ENCODE peak calls at places on chromosomes 3 and 15, in six cellular contexts. J is HepG2, Y is HCT116, I is K562, T is GM12878, S is SK-N-SH. P is an unnamed sample.

GRCh38 chr3:55912880-55913279 is 425.8 kb upstream of the WNT5A start:
- DNase-seq in J (no peak), Y (no peak), I (no peak), T (no peak), S (no peak), P (no peak)

GRCh38 chr15:85379403-85380131 is 836 bp upstream of the AKAP13 start:
- DNase-seq in J (no peak), Y (no peak), I (no peak), T (no peak), S (peak), P (no peak)

GRCh38 chr15:65870889-65871533 is 1.7 kb downstream of the RAB11A start:
- DNase-seq in J (peak), Y (no peak), I (peak), T (no peak), S (peak), P (no peak)

GRCh38 chr3:88433572-88433971 is 283.8 kb downstream of the C3orf38 start:
- DNase-seq in J (no peak), Y (no peak), I (no peak), T (peak), S (no peak), P (no peak)

GRCh38 chr3:123105201-123106189 is 38.7 kb downstream of the PDIA5 start:
- DNase-seq in J (no peak), Y (no peak), I (no peak), T (peak), S (no peak), P (no peak)

GRCh38 chr3:16411450-16411849 is 102.0 kb downstream of the RFTN1 start:
- DNase-seq in J (no peak), Y (no peak), I (no peak), T (no peak), S (no peak), P (no peak)

GRCh38 chr15:64521726-64522164 is 61.4 kb downstream of the ZNF609 start:
- DNase-seq in J (peak), Y (peak), I (peak), T (no peak), S (peak), P (peak)

GRCh38 chr3:66398228-66399025 is 102.4 kb downstream of the LRIG1 start:
- DNase-seq in J (no peak), Y (no peak), I (no peak), T (no peak), S (no peak), P (no peak)

GRCh38 chr15:24898715-24899278 is 56.0 kb upstream of the SNRPN start:
- DNase-seq in J (no peak), Y (no peak), I (no peak), T (no peak), S (no peak), P (peak)

GRCh38 chr15:48285329-48286214 is 45.7 kb upstream of the DUT start:
- DNase-seq in J (peak), Y (peak), I (peak), T (peak), S (peak), P (peak)

GRCh38 chr15:90002428-90002844 is 1.3 kb downstream of the ZNF710 start:
- DNase-seq in J (no peak), Y (no peak), I (peak), T (no peak), S (peak), P (no peak)

GRCh38 chr3:128616516-128617269 is 33.9 kb downstream of the RPN1 start:
- DNase-seq in J (no peak), Y (no peak), I (no peak), T (no peak), S (no peak), P (no peak)

GRCh38 chr3:122123885-122124284 is 59.6 kb upstream of the CASR start:
- DNase-seq in J (no peak), Y (no peak), I (no peak), T (no peak), S (no peak), P (no peak)

GRCh38 chr3:179016979-179017670 is 54.5 kb downstream of the ZMAT3 start:
- DNase-seq in J (no peak), Y (no peak), I (no peak), T (peak), S (no peak), P (no peak)

GRCh38 chr3:115838786-115839185 is 215.5 kb downstream of the GAP43 start:
- DNase-seq in J (no peak), Y (no peak), I (no peak), T (no peak), S (no peak), P (no peak)

GRCh38 chr3:39075910-39076309 is 24.1 kb downstream of the WDR48 start:
- DNase-seq in J (no peak), Y (no peak), I (no peak), T (no peak), S (no peak), P (no peak)

GRCh38 chr3:21328982-21329381 is 422.0 kb downstream of the ZNF385D start:
- DNase-seq in J (no peak), Y (no peak), I (no peak), T (no peak), S (peak), P (no peak)

GRCh38 chr3:30681276-30682211 is 75.1 kb downstream of the TGFBR2 start:
- DNase-seq in J (no peak), Y (no peak), I (no peak), T (no peak), S (peak), P (no peak)

GRCh38 chr3:118713502-118714207 is 321.0 kb downstream of the IGSF11 start:
- DNase-seq in J (peak), Y (no peak), I (no peak), T (no peak), S (no peak), P (no peak)

GRCh38 chr15:30043211-30043655 is 39.5 kb upstream of the GOLGA8J start:
- DNase-seq in J (no peak), Y (no peak), I (no peak), T (no peak), S (peak), P (no peak)

GRCh38 chr3:188421151-188421821 is 267.3 kb downstream of the LPP start:
- DNase-seq in J (no peak), Y (no peak), I (no peak), T (no peak), S (no peak), P (no peak)

GRCh38 chr3:160464321-160464720 is 14.7 kb upstream of the TRIM59 start:
- DNase-seq in J (no peak), Y (no peak), I (no peak), T (no peak), S (no peak), P (no peak)

GRCh38 chr15:65952425-65953053 is 83.2 kb downstream of the RAB11A start:
- DNase-seq in J (peak), Y (no peak), I (no peak), T (no peak), S (no peak), P (peak)

GRCh38 chr15:22951031-22951380 is 29.2 kb downstream of the CYFIP1 start:
- DNase-seq in J (no peak), Y (no peak), I (no peak), T (no peak), S (no peak), P (no peak)

GRCh38 chr15:22951381-22952280 is 28.5 kb downstream of the CYFIP1 start:
- DNase-seq in J (no peak), Y (no peak), I (no peak), T (no peak), S (no peak), P (no peak)

GRCh38 chr15:22949074-22949547 is 31.1 kb downstream of the CYFIP1 start:
- DNase-seq in J (no peak), Y (no peak), I (peak), T (no peak), S (peak), P (no peak)

GRCh38 chr15:22948056-22948455 is 32.1 kb downstream of the CYFIP1 start:
- DNase-seq in J (no peak), Y (no peak), I (no peak), T (no peak), S (no peak), P (no peak)

DNA sequence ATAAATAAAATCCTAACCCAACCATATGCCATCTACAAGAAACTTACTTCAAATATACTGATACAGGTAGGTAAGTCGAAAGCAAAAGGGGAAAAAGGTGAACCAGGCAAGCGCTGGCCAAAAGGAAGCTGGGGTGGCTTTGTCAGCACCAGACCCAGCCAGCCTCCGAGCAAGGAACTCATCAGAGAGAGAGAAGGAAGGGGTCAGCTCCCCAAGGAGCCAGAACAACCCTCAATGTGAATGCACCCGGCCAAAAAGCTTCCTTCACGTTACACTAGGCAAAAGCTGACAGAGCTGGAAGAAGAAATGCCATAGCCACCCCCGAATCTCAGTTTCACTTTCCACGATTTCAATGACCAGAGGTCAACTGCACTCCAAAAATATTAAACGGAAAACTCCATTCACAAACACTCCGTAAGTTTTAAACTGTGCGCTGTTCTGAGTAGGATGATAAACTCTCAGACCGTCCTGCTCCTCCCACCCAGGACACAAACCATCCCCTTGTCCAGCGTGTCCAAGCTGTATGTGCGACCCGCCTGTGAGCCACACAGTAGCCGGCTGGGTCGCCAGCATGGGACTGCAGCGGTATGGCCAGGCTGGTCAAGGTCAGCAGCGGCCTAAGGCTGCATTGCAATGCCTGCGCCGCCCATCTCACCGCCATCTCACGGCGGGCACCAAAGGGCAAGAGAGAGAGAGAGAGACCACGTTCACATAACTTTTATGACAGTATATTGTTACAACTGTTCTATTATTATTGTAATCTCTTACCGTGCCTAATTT is 29.8 kb downstream of the CYFIP1 start:
- DNase-seq in J (no peak), Y (no peak), I (no peak), T (no peak), S (no peak), P (no peak)
- H3K9ac ChIP-seq in J (no peak), Y (no peak), I (no peak), T (no peak), S (no peak), P (no peak)

GRCh38 chr3:113637756-113638155 is 58.7 kb downstream of the USF3 start:
- DNase-seq in J (no peak), Y (no peak), I (no peak), T (no peak), S (no peak), P (no peak)
- TF ChIP-seq YY1 in J (no peak), Y (no peak), I (no peak), T (no peak), S (no peak), P (no peak)

GRCh38 chr3:141499965-141500364 is 13.1 kb downstream of the RASA2 start:
- DNase-seq in J (no peak), Y (no peak), I (no peak), T (no peak), S (no peak), P (no peak)
- H3K9ac ChIP-seq in J (no peak), Y (no peak), I (no peak), T (no peak), S (no peak), P (no peak)

GRCh38 chr3:64766463-64766862 is 78.7 kb upstream of the ADAMTS9 start:
- DNase-seq in J (no peak), Y (no peak), I (no peak), T (no peak), S (no peak), P (no peak)
- TF ChIP-seq YY1 in J (no peak), Y (no peak), I (no peak), T (no peak), S (no peak), P (no peak)

GRCh38 chr3:140294058-140294457 is 359.1 kb downstream of the CLSTN2 start:
- DNase-seq in J (no peak), Y (no peak), I (no peak), T (no peak), S (no peak), P (no peak)

GRCh38 chr3:140292684-140293083 is 357.7 kb downstream of the CLSTN2 start:
- DNase-seq in J (no peak), Y (no peak), I (no peak), T (no peak), S (no peak), P (no peak)

GRCh38 chr3:140288575-140288974 is 353.6 kb downstream of the CLSTN2 start:
- DNase-seq in J (no peak), Y (no peak), I (no peak), T (no peak), S (no peak), P (no peak)

GRCh38 chr3:140290105-140290504 is 355.1 kb downstream of the CLSTN2 start:
- DNase-seq in J (no peak), Y (no peak), I (no peak), T (no peak), S (no peak), P (no peak)

DNA sequence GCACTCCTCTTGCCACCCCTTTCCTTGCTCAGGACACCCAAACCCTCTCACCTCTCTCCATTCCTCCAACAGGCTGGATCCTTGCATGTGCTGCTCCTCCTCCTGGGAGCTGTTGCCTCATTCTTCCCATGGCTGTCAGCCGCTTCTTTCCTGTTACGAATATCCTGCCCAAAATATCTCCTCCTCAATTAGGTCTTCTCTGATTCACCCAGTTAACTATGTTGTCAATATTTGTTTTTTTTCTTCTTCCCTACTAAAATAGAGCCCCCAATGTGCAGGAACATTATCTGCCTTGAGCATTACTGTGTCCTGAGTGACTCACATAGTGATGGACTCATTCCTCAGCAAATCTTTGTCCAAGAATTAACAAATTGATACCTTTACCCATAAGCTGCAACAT is 357.2 kb downstream of the CLSTN2 start:
- DNase-seq in J (no peak), Y (no peak), I (no peak), T (no peak), S (no peak), P (no peak)
- H3K9ac ChIP-seq in J (no peak), Y (no peak), I (no peak), T (no peak), S (no peak), P (no peak)